ENCODE peak calls at places on chromosomes 4 and X, in five cellular contexts. U is heart left ventricle; G is ascending aorta; P is pancreas; K is CD8-positive, alpha-beta memory T cell. S is an unnamed sample.
A peak's percentile ranks its signal among the peaks of the same experiment; 100 is the strongest.

GRCh38 chr4:10981611-10982010 is 297.0 kb upstream of the CLNK start:
- DNase-seq in U (no peak), G (no peak), P (no peak), K (no peak), S (no peak)

GRCh38 chr4:8727131-8727530 is 134.6 kb downstream of the CPZ start:
- DNase-seq in U (no peak), G (no peak), P (no peak), K (no peak), S (no peak)

GRCh38 chr4:162154862-162155540 is 8.8 kb downstream of the FSTL5 start:
- DNase-seq in U (no peak), G (no peak), P (no peak), K (no peak), S (no peak)

GRCh38 chrX:17788439-17788838 is 51.1 kb downstream of the SCML1 start:
- DNase-seq in U (no peak), G (no peak), P (no peak), K (peak; percentile 1), S (peak; percentile 21)

GRCh38 chr4:146981651-146982050 is 36.0 kb upstream of the TTC29 start:
- DNase-seq in U (no peak), G (no peak), P (no peak), K (no peak), S (no peak)

GRCh38 chrX:1411331-1411730 is 19.4 kb upstream of the SLC25A6 start:
- DNase-seq in U (peak; percentile 25), G (no peak), P (peak; percentile 18), K (no peak), S (no peak)

GRCh38 chrX:100830547-100830946 is 10.4 kb downstream of the CSTF2 start:
- DNase-seq in U (no peak), G (no peak), P (no peak), K (no peak), S (peak; percentile 24)

GRCh38 chr4:16574981-16575380 is 323.5 kb downstream of the LDB2 start:
- DNase-seq in U (no peak), G (no peak), P (no peak), K (no peak), S (no peak)

GRCh38 chr4:41369680-41370079 is 113.0 kb downstream of the UCHL1 start:
- DNase-seq in U (no peak), G (peak; percentile 73), P (no peak), K (no peak), S (no peak)

GRCh38 chr4:8267077-8267476 is 2.5 kb upstream of the HTRA3 start:
- DNase-seq in U (peak; percentile 89), G (no peak), P (peak; percentile 85), K (no peak), S (no peak)

GRCh38 chr4:183988874-183989273 is 83.8 kb downstream of the STOX2 start:
- DNase-seq in U (no peak), G (no peak), P (no peak), K (no peak), S (no peak)
- H3K27ac ChIP-seq in U (peak overlapping the region; percentile 90), G (peak overlapping the region; percentile 52), P (no peak overlapping the region), K (no peak overlapping the region), S (no peak overlapping the region)

GRCh38 chrX:150360331-150360730 is 2.8 kb upstream of the MAMLD1 start:
- DNase-seq in U (no peak), G (no peak), P (no peak), K (no peak), S (no peak)
- H3K27me3 ChIP-seq in U (no peaks in the 10 kb centered on the region), G (no peaks in the 10 kb centered on the region), P (no peaks in the 10 kb centered on the region), K (no peaks in the 10 kb centered on the region), S (peaks cover 8% of the 10 kb centered on the region)

GRCh38 chr4:110705440-110705782 is 82.5 kb upstream of the PITX2 start:
- DNase-seq in U (no peak), G (no peak), P (no peak), K (no peak), S (no peak)
- H3K27ac ChIP-seq in U (no peak overlapping the region), G (no peak overlapping the region), P (no peak overlapping the region), K (no peak overlapping the region), S (no peak overlapping the region)

DNA sequence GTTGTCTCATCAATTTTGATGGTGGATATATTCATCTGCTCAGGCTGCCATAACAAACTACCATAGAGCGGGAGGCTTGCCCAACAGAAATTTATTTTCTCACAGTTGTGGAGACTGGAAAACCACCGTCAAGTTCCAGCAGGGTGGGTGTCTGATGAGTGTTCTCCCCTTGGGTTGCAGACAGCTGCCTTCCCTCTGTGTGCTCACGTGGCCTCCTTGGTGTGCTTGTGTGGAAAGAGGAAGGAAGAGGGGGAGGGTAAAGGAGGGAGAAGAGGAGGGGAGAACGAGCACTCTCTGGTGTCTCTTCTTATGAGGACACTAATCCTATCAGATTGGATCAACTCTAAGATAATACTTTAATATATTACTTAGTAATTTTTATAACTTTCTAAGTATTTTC is 123.8 kb upstream of the TEX13D start:
- DNase-seq in U (no peak), G (no peak), P (no peak), K (no peak), S (no peak)
- H3K27me3 ChIP-seq in U (no peaks in the 10 kb centered on the region), G (no peaks in the 10 kb centered on the region), P (no peaks in the 10 kb centered on the region), K (no peaks in the 10 kb centered on the region), S (no peaks in the 10 kb centered on the region)

GRCh38 chr4:83240379-83240875 is 44.2 kb downstream of the COQ2 start:
- DNase-seq in U (no peak), G (no peak), P (no peak), K (no peak), S (no peak)
- H3K27ac ChIP-seq in U (no peak overlapping the region), G (no peak overlapping the region), P (no peak overlapping the region), K (no peak overlapping the region), S (no peak overlapping the region)

DNA sequence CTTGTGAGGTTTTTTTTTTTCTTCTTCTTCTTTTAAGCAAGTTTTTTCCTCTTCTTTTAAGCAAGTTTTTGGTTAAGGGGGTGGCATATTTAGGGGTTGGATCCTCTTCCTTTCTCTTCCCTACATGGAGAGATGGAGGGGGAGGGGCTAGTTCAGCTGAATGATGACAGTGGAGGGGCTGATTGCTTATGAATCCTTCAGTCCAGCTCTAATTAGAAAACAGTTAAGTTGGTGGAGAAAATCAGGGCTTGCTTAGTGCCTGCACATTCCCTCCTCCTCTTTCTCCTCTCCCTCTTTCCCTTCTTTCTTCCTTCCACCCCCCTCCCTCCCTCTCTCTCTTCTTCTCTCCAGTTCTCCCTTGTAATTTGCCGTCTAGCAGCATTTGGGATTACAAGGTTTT is 4.4 kb upstream of the HAND2 start:
- DNase-seq in U (no peak), G (no peak), P (no peak), K (no peak), S (no peak)
- H3K27me3 ChIP-seq in U (peaks cover 54% of the 10 kb centered on the region), G (no peaks in the 10 kb centered on the region), P (no peaks in the 10 kb centered on the region), K (peaks cover 79% of the 10 kb centered on the region), S (peaks cover 68% of the 10 kb centered on the region)

GRCh38 chr4:137510866-137511265 is 21.4 kb downstream of the PCDH18 start:
- DNase-seq in U (no peak), G (no peak), P (no peak), K (no peak), S (no peak)
- H3K27ac ChIP-seq in U (peak overlapping the region; percentile 22), G (peak overlapping the region; percentile 39), P (no peak overlapping the region), K (no peak overlapping the region), S (no peak overlapping the region)

GRCh38 chrX:111728096-111728495 is 47.1 kb downstream of the ALG13 start:
- DNase-seq in U (no peak), G (no peak), P (no peak), K (no peak), S (no peak)
- H3K27me3 ChIP-seq in U (no peaks in the 10 kb centered on the region), G (no peaks in the 10 kb centered on the region), P (no peaks in the 10 kb centered on the region), K (no peaks in the 10 kb centered on the region), S (no peaks in the 10 kb centered on the region)

GRCh38 chrX:14267224-14267623 is 237.5 kb upstream of the GEMIN8 start:
- DNase-seq in U (no peak), G (no peak), P (no peak), K (no peak), S (no peak)

DNA sequence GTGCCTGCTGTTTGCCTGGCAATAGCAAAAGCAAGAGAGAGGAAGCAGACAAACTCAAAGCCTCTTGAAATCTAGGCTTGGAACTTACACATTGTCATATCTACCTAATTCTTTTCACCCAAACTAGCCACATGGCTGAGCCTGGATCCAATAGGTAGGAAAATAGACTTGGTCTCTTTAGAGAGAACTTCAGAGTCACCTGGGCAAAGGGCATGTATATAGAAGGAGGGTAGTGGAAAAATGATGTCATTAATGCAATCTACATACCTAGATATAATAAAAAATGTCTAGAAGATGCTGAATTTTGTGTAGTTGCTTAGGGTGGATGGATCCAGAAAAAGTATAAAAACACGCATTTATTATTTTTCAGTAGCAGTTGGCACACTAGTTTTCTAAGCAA is 237.0 kb upstream of the GEMIN8 start:
- DNase-seq in U (no peak), G (no peak), P (no peak), K (no peak), S (no peak)
- H3K27ac ChIP-seq in U (no peak overlapping the region), G (no peak overlapping the region), P (no peak overlapping the region), K (no peak overlapping the region), S (no peak overlapping the region)

S was measured in CD4-positive, CD25-positive, alpha-beta regulatory T cell.